ENCODE peak calls at places on chromosomes 2 and 18, in seven cellular contexts. One of them, this sample, is unnamed. For H3K4me1, the result is how much of the 10 kb centered on the place peaks cover.

GRCh38 chr2:9665903-9666302 is 35.1 kb upstream of the YWHAQ start:
- DNase-seq in HCT116: no peak
- DNase-seq in neural progenitor cell: no peak
- DNase-seq in OCI-LY7: no peak
- DNase-seq in hepatocyte: no peak
- DNase-seq in PC-3: peak
- DNase-seq in SK-N-SH: no peak
- DNase-seq in this sample: peak

GRCh38 chr2:211944572-211944971 is 594.0 kb downstream of the ERBB4 start:
- DNase-seq in HCT116: peak
- DNase-seq in neural progenitor cell: no peak
- DNase-seq in OCI-LY7: peak
- DNase-seq in hepatocyte: no peak
- DNase-seq in PC-3: no peak
- DNase-seq in SK-N-SH: no peak
- DNase-seq in this sample: no peak

GRCh38 chr2:2581331-2582159 is 250.5 kb upstream of the MYT1L start:
- DNase-seq in HCT116: no peak
- DNase-seq in neural progenitor cell: no peak
- DNase-seq in OCI-LY7: no peak
- DNase-seq in hepatocyte: no peak
- DNase-seq in PC-3: no peak
- DNase-seq in SK-N-SH: peak
- DNase-seq in this sample: no peak

GRCh38 chr2:10926191-10926830 is 14.6 kb downstream of the KCNF1 start:
- DNase-seq in HCT116: no peak
- DNase-seq in neural progenitor cell: no peak
- DNase-seq in OCI-LY7: no peak
- DNase-seq in hepatocyte: no peak
- DNase-seq in PC-3: no peak
- DNase-seq in SK-N-SH: no peak
- DNase-seq in this sample: peak

GRCh38 chr18:44594779-44595467 is 85.8 kb upstream of the SETBP1 start:
- DNase-seq in HCT116: no peak
- DNase-seq in neural progenitor cell: no peak
- DNase-seq in OCI-LY7: no peak
- DNase-seq in hepatocyte: no peak
- DNase-seq in PC-3: peak
- DNase-seq in SK-N-SH: no peak
- DNase-seq in this sample: peak

GRCh38 chr2:233995985-233996384 is 54.5 kb upstream of the SPP2 start:
- DNase-seq in HCT116: no peak
- DNase-seq in neural progenitor cell: no peak
- DNase-seq in OCI-LY7: no peak
- DNase-seq in hepatocyte: no peak
- DNase-seq in PC-3: no peak
- DNase-seq in SK-N-SH: no peak
- DNase-seq in this sample: peak

GRCh38 chr2:197596751-197597150 is 78.6 kb downstream of the RFTN2 start:
- DNase-seq in HCT116: no peak
- DNase-seq in neural progenitor cell: no peak
- DNase-seq in OCI-LY7: no peak
- DNase-seq in hepatocyte: no peak
- DNase-seq in PC-3: no peak
- DNase-seq in SK-N-SH: no peak
- DNase-seq in this sample: no peak

GRCh38 chr18:44682181-44682870 is 1.6 kb downstream of the SETBP1 start:
- DNase-seq in HCT116: no peak
- DNase-seq in neural progenitor cell: peak
- DNase-seq in OCI-LY7: no peak
- DNase-seq in hepatocyte: peak
- DNase-seq in PC-3: no peak
- DNase-seq in SK-N-SH: no peak
- DNase-seq in this sample: no peak

GRCh38 chr2:111054791-111055627 is 65.7 kb upstream of the BCL2L11 start:
- DNase-seq in HCT116: no peak
- DNase-seq in neural progenitor cell: peak
- DNase-seq in OCI-LY7: peak
- DNase-seq in hepatocyte: peak
- DNase-seq in PC-3: no peak
- DNase-seq in SK-N-SH: no peak
- DNase-seq in this sample: no peak

GRCh38 chr2:109029444-109030193 is 40.6 kb upstream of the EDAR start:
- DNase-seq in HCT116: no peak
- DNase-seq in neural progenitor cell: peak
- DNase-seq in OCI-LY7: no peak
- DNase-seq in hepatocyte: no peak
- DNase-seq in PC-3: no peak
- DNase-seq in SK-N-SH: no peak
- DNase-seq in this sample: no peak

GRCh38 chr18:34738173-34738894 is 28.2 kb downstream of the DTNA start:
- DNase-seq in HCT116: no peak
- DNase-seq in neural progenitor cell: peak
- DNase-seq in OCI-LY7: no peak
- DNase-seq in hepatocyte: peak
- DNase-seq in PC-3: peak
- DNase-seq in SK-N-SH: no peak
- DNase-seq in this sample: peak

DNA sequence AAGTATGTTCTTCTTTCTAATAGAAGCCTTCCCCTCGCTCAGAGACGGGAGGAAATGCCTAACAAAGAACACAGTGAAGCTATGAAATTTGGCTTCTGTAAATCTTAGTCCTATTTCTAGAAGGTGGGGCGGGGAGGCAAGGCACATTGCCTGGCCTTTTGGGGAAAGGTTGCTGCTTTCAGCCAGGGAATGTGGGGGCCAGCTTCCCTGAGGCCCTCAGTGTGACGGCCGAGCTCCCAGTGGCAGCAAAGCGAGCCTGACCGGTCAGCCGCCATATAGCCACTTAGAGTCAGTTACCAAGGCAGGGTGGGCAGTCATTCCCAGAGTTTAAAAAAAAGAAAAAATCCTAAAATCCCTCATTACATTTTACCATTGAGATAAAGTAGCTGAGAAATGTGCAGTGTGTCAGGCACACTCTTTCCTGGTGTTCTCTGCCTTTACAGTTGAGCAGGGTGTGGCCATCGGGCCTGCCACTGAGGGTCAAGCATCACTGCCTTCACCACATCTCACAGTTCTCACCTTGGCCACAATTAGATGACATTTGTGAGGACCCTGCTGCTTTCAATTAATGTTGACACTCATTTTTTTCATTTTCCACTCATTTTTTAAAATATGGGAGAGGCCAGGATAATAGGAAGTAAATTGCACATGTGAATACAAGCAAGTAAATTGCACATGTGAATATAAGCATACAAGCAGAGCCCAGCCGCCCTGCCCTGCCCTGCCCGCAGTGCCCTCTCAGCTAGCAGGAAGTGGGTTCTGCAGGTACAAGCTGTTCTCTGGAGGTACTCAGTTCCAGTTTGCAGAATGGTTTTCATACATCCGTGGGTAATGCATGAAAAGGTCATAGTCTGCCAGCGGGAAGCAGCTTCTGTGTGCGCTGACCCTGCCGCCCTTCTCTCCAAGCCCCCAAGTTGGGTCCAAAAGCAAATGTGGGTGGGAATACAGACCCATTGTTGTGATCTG is 76.9 kb downstream of the WDSUB1 start:
- DNase-seq in HCT116: no peak
- DNase-seq in neural progenitor cell: no peak
- DNase-seq in OCI-LY7: no peak
- DNase-seq in hepatocyte: no peak
- DNase-seq in PC-3: no peak
- DNase-seq in SK-N-SH: no peak
- DNase-seq in this sample: no peak
- H3K27ac ChIP-seq in HCT116: no peak
- H3K27ac ChIP-seq in neural progenitor cell: no peak
- H3K27ac ChIP-seq in OCI-LY7: no peak
- H3K27ac ChIP-seq in hepatocyte: no peak
- H3K27ac ChIP-seq in PC-3: no peak
- H3K27ac ChIP-seq in SK-N-SH: no peak
- H3K27ac ChIP-seq in this sample: no peak

GRCh38 chr2:134235771-134236170 is 18.1 kb upstream of the MGAT5 start:
- DNase-seq in HCT116: no peak
- DNase-seq in neural progenitor cell: no peak
- DNase-seq in OCI-LY7: no peak
- DNase-seq in hepatocyte: no peak
- DNase-seq in PC-3: no peak
- DNase-seq in SK-N-SH: no peak
- DNase-seq in this sample: peak
- H3K4me1 ChIP-seq in HCT116: under half
- H3K4me1 ChIP-seq in neural progenitor cell: under half
- H3K4me1 ChIP-seq in OCI-LY7: half or more
- H3K4me1 ChIP-seq in hepatocyte: under half
- H3K4me1 ChIP-seq in PC-3: under half
- H3K4me1 ChIP-seq in SK-N-SH: under half
- H3K4me1 ChIP-seq in this sample: under half

DNA sequence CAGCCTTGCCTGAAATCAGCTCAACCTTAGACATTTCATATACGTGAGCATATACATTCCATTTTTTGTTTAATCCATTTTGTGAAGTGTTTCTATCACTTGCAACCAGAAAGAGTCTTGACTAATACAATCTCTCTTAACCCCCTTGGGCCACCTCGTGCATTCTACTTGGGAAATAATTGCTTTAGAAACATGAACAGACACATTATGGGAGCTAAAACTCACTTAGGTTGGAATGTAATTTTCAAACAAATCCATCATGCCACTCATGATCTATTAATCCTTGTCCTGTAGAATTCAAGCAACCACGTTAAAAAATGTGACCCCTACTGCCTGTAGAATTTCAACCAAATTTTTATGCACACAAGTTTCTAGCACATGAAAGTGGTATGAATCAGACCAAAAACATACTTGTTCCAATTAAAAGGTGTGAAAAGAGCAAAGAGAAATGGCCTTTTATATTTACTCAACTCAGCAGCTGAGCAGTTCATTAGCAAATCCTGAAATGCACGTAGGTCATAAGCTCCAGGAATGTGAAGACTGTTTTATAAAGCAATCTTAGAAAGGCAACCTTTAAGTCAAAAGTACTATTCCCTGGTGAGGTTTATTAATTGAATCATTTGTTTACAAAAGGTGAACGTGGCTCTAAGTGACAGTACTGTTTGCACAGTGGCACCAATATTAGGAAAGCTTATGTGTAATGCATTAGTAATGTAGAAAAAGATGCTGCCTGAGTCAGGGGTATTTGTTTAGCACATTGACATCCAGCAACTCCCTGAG is 459.4 kb upstream of the UBE2E3 start:
- DNase-seq in HCT116: peak
- DNase-seq in neural progenitor cell: no peak
- DNase-seq in OCI-LY7: no peak
- DNase-seq in hepatocyte: peak
- DNase-seq in PC-3: peak
- DNase-seq in SK-N-SH: no peak
- DNase-seq in this sample: peak
- TF ChIP-seq EZH2phosphoT487 in HCT116: no peak
- TF ChIP-seq EZH2phosphoT487 in neural progenitor cell: no peak
- TF ChIP-seq EZH2phosphoT487 in OCI-LY7: no peak
- TF ChIP-seq EZH2phosphoT487 in hepatocyte: no peak
- TF ChIP-seq EZH2phosphoT487 in PC-3: no peak
- TF ChIP-seq EZH2phosphoT487 in SK-N-SH: no peak
- TF ChIP-seq EZH2phosphoT487 in this sample: no peak

DNA sequence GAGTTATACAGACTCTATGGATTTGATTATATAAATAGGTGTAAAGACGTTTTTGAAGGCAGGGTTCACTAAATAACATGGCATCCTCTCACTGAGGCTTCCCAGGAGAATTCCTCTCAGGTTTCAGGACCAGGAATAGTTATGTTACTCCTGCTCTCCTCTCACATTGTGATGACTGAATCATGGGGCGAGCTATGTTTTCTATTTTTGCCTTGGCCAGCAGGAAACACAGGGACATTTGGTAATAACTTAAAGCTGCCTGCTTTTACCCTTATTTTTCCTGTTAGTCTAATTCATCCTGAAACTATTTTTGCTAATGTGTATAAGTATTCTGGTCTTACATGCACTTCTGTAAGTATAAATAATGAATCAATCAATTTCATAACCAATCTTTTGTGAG is 115.3 kb upstream of the ITGB6 start:
- DNase-seq in HCT116: no peak
- DNase-seq in neural progenitor cell: no peak
- DNase-seq in OCI-LY7: no peak
- DNase-seq in hepatocyte: no peak
- DNase-seq in PC-3: no peak
- DNase-seq in SK-N-SH: no peak
- DNase-seq in this sample: peak
- H3K27ac ChIP-seq in HCT116: no peak
- H3K27ac ChIP-seq in neural progenitor cell: no peak
- H3K27ac ChIP-seq in OCI-LY7: no peak
- H3K27ac ChIP-seq in hepatocyte: no peak
- H3K27ac ChIP-seq in PC-3: no peak
- H3K27ac ChIP-seq in SK-N-SH: peak
- H3K27ac ChIP-seq in this sample: peak

DNA sequence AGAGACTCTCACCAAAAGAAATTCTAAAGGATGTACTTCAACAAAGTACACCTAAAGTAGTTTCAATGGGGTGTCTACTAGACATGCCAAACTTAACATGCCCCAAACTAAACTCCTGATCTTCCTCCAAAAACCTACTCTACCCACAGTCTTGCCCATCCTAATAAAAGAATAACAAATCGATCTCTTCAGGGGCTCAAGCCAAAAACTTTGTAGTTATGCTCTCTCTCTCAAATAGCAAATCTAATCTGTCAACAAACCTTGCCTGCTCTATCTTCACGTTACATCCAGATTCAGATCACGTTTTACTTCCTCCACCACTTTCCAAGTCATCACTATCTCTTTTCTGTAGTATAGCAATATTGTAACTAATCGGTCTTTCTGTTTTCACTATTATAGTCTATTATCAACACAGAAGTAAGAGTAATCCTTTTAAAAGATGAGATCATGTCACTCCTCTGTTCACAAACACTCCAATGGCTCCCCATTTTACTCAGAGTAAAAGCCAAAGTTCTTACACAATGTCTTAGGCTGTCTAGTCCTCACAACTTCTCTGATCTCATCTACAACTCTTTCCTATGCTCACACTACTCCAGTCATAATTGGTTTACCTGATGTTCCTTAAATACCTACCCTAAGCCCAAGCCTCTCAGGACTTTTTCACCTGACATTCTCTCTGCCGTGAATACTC is 79.9 kb downstream of the THADA start:
- DNase-seq in HCT116: no peak
- DNase-seq in neural progenitor cell: no peak
- DNase-seq in OCI-LY7: no peak
- DNase-seq in hepatocyte: no peak
- DNase-seq in PC-3: no peak
- DNase-seq in SK-N-SH: no peak
- DNase-seq in this sample: peak
- H3K4me1 ChIP-seq in HCT116: under half
- H3K4me1 ChIP-seq in neural progenitor cell: under half
- H3K4me1 ChIP-seq in OCI-LY7: under half
- H3K4me1 ChIP-seq in hepatocyte: under half
- H3K4me1 ChIP-seq in PC-3: under half
- H3K4me1 ChIP-seq in SK-N-SH: under half
- H3K4me1 ChIP-seq in this sample: half or more

GRCh38 chr2:45342-46130 is 769 bp downstream of the FAM110C start:
- DNase-seq in HCT116: no peak
- DNase-seq in neural progenitor cell: peak
- DNase-seq in OCI-LY7: no peak
- DNase-seq in hepatocyte: peak
- DNase-seq in PC-3: peak
- DNase-seq in SK-N-SH: peak
- DNase-seq in this sample: no peak
- TF ChIP-seq EZH2phosphoT487 in HCT116: no peak
- TF ChIP-seq EZH2phosphoT487 in neural progenitor cell: peak
- TF ChIP-seq EZH2phosphoT487 in OCI-LY7: no peak
- TF ChIP-seq EZH2phosphoT487 in hepatocyte: no peak
- TF ChIP-seq EZH2phosphoT487 in PC-3: no peak
- TF ChIP-seq EZH2phosphoT487 in SK-N-SH: no peak
- TF ChIP-seq EZH2phosphoT487 in this sample: no peak